ENCODE peak calls at places on chromosomes 6 and 20, in six cellular contexts. K is ovary, H is HCT116, T is left lung, J is mucosa of descending colon, Q is choroid plexus epithelial cell. U is an unnamed sample.

GRCh38 chr20:40160151-40160550 is 528.9 kb downstream of the MAFB start:
- DNase-seq in Q (peak; percentile 82), J (no peak), T (peak; percentile 37), H (peak; percentile 1), K (no peak), U (no peak)

GRCh38 chr6:29702519-29703103 is 20.6 kb upstream of the HLA-F start:
- DNase-seq in K (peak; percentile 65), H (peak; percentile 36), J (peak; percentile 71), T (peak; percentile 40), Q (peak; percentile 13), U (no peak)

GRCh38 chr6:146420255-146420654 is 123.4 kb upstream of the RAB32 start:
- DNase-seq in H (no peak), Q (no peak), J (no peak), T (no peak), K (no peak), U (no peak)

GRCh38 chr6:168284187-168284586 is 35.4 kb downstream of the DACT2 start:
- DNase-seq in T (no peak), Q (no peak), J (no peak), K (no peak), H (no peak), U (no peak)

GRCh38 chr20:18034039-18034438 is 23.7 kb downstream of the OVOL2 start:
- DNase-seq in Q (no peak), H (no peak), J (no peak), K (no peak), T (no peak), U (no peak)

GRCh38 chr6:149431905-149432775 is 32.1 kb downstream of the SUMO4 start:
- DNase-seq in H (peak; percentile 76), K (peak; percentile 89), T (peak; percentile 89), Q (peak; percentile 86), J (peak; percentile 87), U (peak; percentile 93)

GRCh38 chr20:36435799-36436541 is 105.3 kb upstream of the MYL9 start:
- DNase-seq in T (peak; percentile 78), Q (peak; percentile 53), J (peak; percentile 90), H (peak; percentile 90), K (peak; percentile 75), U (no peak)

GRCh38 chr6:11556308-11556707 is 18.8 kb downstream of the TMEM170B start:
- DNase-seq in Q (no peak), H (no peak), T (no peak), J (no peak), K (no peak), U (no peak)

GRCh38 chr6:39884696-39885095 is 49.6 kb downstream of the MOCS1 start:
- DNase-seq in Q (peak; percentile 53), T (no peak), J (no peak), K (no peak), H (no peak), U (no peak)

GRCh38 chr6:75381878-75382633 is 97.5 kb upstream of the TMEM30A start:
- DNase-seq in K (no peak), Q (peak; percentile 44), H (no peak), T (no peak), J (no peak), U (no peak)

GRCh38 chr20:63314566-63315239 is 21.7 kb downstream of the COL20A1 start:
- DNase-seq in J (peak; percentile 30), T (no peak), K (peak; percentile 11), H (no peak), Q (no peak), U (no peak)

GRCh38 chr6:431504-431903 is 40.0 kb downstream of the IRF4 start:
- DNase-seq in Q (no peak), J (no peak), H (no peak), T (no peak), K (no peak), U (no peak)

GRCh38 chr6:44223471-44224153 is at the start of gene SLC29A1:
- DNase-seq in J (peak; percentile 87), Q (peak; percentile 40), T (peak; percentile 85), H (no peak), K (peak; percentile 77), U (no peak)

GRCh38 chr20:45372646-45373352 is 5.3 kb downstream of the TP53TG5 start:
- DNase-seq in T (peak; percentile 53), Q (no peak), K (no peak), H (no peak), J (peak; percentile 65), U (peak; percentile 66)

GRCh38 chr20:46202758-46203509 is 84.8 kb downstream of the CD40 start:
- DNase-seq in J (no peak), K (peak; percentile 78), T (no peak), Q (no peak), H (no peak), U (no peak)

DNA sequence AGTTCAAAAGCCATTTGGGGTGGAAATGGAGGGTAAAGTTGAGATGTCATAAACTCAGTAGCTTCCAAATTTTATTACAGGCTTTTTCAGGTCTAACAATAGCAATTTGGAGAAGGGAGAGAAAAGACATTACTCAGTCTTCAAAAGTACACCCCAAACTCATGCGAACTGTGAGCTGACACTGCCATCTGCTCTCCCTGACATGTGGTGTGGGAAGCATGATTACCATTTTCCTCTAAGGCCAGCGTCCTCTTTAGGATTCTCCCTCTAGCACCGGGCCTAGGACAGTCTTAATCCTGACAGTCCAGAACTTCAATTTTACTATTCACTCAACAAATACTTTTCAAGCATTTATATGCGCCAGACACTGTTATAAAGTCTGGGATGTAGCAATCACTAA is 536.0 kb upstream of the JARID2 start:
- DNase-seq in H (no peak), K (no peak), J (no peak), Q (no peak), T (no peak), U (no peak)
- TF ChIP-seq CTCF in H (no peak), K (no peak), J (no peak), Q (no peak), T (no peak), U (no peak)

DNA sequence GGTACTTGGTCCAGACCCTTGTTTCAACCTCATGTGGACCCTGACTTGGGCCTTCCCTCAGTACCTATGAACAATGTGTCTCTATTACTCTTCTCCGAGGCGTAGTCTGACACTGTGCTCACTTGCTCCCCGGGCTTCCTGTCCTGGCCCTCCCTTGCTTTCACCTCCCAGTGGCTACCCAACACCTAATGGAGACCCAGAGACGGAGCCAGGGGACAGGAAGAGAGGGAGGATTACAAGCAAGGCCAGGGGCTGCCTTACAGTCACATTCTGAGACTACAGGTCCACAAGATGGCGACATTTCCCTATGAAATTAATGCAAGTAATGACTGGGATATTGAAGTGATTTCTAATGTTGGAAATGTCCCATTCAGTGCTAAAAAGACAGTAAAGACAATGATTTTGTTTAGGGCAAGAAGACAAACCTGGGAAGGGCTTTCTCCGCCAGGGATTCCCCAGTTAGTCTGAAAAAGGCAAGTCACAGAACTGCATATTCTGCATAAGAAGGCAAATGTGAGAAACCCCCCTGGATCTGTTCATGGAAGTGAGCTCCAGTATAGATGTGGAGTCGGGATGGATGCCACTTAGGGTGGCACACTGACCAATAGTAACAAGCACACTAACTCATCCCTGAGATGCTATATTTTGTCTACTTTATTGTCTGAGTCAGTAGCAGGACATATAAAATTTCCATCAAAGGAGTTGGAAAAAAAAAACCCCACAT is 44.0 kb upstream of the ZBTB24 start:
- DNase-seq in K (no peak), T (no peak), Q (peak; percentile 87), J (no peak), H (peak; percentile 69), U (no peak)
- TF ChIP-seq CTCF in K (no peak), T (peak; percentile 51), Q (peak; percentile 72), J (peak; percentile 18), H (peak; percentile 78), U (peak; percentile 75)

DNA sequence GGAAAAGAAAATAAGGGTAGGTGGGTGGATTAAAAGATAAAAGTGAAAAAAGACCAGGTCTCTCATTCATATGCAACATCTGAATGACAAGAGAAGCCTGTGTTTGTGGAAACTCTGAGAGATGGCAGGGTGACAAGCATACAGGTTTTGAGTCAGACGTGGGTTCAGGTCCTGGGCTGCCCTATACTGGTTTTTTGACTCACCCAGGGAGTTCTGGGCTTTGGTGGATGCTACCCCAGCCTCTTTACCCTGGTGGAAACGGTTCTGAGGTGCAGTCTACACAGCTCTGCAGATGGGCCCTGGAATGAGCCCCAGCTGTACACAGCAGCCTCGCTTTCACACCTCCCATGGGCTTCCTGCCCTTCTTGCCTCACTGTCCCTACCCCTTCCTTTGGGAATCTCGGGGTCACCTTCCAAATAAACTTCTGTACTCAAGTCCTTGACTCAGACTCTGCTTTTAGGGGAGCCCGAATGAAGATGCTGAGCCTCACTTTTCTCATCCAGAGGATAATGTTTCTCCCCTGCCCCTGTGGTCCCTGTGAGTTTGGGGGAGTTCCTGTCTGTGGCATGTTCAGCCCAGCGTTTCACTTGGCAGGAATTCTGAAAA is 77.7 kb upstream of the CLDN20 start:
- DNase-seq in J (no peak), T (no peak), H (no peak), K (no peak), Q (no peak), U (no peak)
- TF ChIP-seq CTCF in J (no peak), T (no peak), H (no peak), K (no peak), Q (no peak), U (no peak)

GRCh38 chr20:53384392-53384791 is 209.2 kb downstream of the ZNF217 start:
- DNase-seq in K (no peak), Q (no peak), T (no peak), H (no peak), J (no peak), U (no peak)

GRCh38 chr20:53376021-53376420 is 217.6 kb downstream of the ZNF217 start:
- DNase-seq in H (no peak), T (no peak), Q (no peak), K (no peak), J (no peak), U (no peak)

GRCh38 chr20:53386186-53386681 is 207.4 kb downstream of the ZNF217 start:
- DNase-seq in H (no peak), J (no peak), Q (no peak), T (no peak), K (no peak), U (no peak)

GRCh38 chr20:53382263-53382844 is 211.3 kb downstream of the ZNF217 start:
- DNase-seq in K (no peak), H (no peak), T (no peak), J (no peak), Q (no peak), U (no peak)

GRCh38 chr20:53381568-53382262 is 211.9 kb downstream of the ZNF217 start:
- DNase-seq in T (no peak), J (no peak), Q (no peak), H (no peak), K (no peak), U (no peak)
- TF ChIP-seq CTCF in T (no peak), J (no peak), Q (no peak), H (no peak), K (no peak), U (no peak)

GRCh38 chr6:25013249-25013648 is 77.5 kb upstream of the RIPOR2 start:
- DNase-seq in J (no peak), K (no peak), T (no peak), Q (no peak), H (no peak), U (no peak)
- TF ChIP-seq CTCF in J (no peak), K (no peak), T (no peak), Q (peak; percentile 50), H (no peak), U (peak; percentile 28)

DNA sequence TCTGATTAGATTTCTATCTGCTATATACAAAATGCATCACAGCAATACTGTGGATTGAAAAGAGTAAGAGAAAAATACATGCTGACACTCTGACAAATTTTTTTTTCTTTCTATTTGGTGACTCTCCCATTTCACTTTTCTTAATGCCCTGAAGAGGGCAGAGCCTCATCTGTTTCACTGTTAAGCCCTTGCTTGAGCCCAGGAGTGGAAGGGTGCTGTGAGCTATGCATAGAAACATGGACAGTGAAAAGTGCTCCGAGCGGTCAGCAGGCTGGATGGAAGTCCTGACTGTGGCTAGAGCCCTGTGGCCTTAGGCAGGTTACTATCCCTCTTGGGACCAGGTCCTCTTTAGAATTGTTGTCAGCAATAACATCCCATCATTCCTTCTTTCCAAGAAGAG is 17.4 kb upstream of the CSE1L start:
- DNase-seq in T (no peak), K (no peak), H (no peak), Q (peak; percentile 76), J (no peak), U (no peak)
- TF ChIP-seq CTCF in T (peak; percentile 18), K (no peak), H (no peak), Q (peak; percentile 68), J (no peak), U (peak; percentile 52)